ENCODE peak calls at places on chromosomes 13 and 19, in five cellular contexts. I is AG04450; T is effector memory CD4-positive, alpha-beta T cell; E is PC-3; L is HepG2. S is an unnamed sample.
A peak's percentile ranks its signal among the peaks of the same experiment; 100 is the strongest.

GRCh38 chr19:1445185-1445931 is 4.6 kb upstream of the APC2 start:
- DNase-seq in I (no peak), T (peak; percentile 60), E (peak; percentile 74), L (peak; percentile 37), S (peak; percentile 71)

GRCh38 chr19:45251452-45252354 is 632 bp downstream of the MARK4 start:
- DNase-seq in I (no peak), T (no peak), E (no peak), L (no peak), S (no peak)

GRCh38 chr19:50518091-50519005 is 4.6 kb upstream of the ASPDH start:
- DNase-seq in I (no peak), T (no peak), E (no peak), L (no peak), S (no peak)

GRCh38 chr19:30559446-30559845 is 187.3 kb downstream of the ZNF536 start:
- DNase-seq in I (no peak), T (no peak), E (no peak), L (no peak), S (no peak)

GRCh38 chr19:45161715-45162463 is 1.1 kb upstream of the NKPD1 start:
- DNase-seq in I (no peak), T (no peak), E (peak; percentile 25), L (no peak), S (no peak)

GRCh38 chr19:13260883-13261653 is 110.9 kb downstream of the IER2 start:
- DNase-seq in I (peak; percentile 54), T (no peak), E (peak; percentile 98), L (no peak), S (no peak)

GRCh38 chr13:47289578-47289977 is 392.7 kb upstream of the HTR2A start:
- DNase-seq in I (no peak), T (no peak), E (peak; percentile 92), L (peak; percentile 4), S (no peak)

GRCh38 chr19:16203256-16204004 is 5.7 kb downstream of the AP1M1 start:
- DNase-seq in I (no peak), T (no peak), E (no peak), L (no peak), S (no peak)

GRCh38 chr19:12064266-12065099 is at the start of gene ZNF844:
- DNase-seq in I (peak; percentile 57), T (peak; percentile 54), E (peak; percentile 89), L (peak; percentile 82), S (peak; percentile 97)

GRCh38 chr13:48066310-48066989 is 28.5 kb downstream of the MED4 start:
- DNase-seq in I (no peak), T (no peak), E (no peak), L (peak; percentile 47), S (no peak)

GRCh38 chr13:23411706-23412105 is 21.8 kb downstream of the SACS start:
- DNase-seq in I (no peak), T (no peak), E (no peak), L (no peak), S (no peak)

GRCh38 chr13:97191143-97191542 is 31.0 kb upstream of the MBNL2 start:
- DNase-seq in I (no peak), T (no peak), E (no peak), L (no peak), S (no peak)

GRCh38 chr13:107185889-107186288 is 618.0 kb upstream of the ARGLU1 start:
- DNase-seq in I (no peak), T (no peak), E (peak; percentile 43), L (no peak), S (no peak)

GRCh38 chr13:97889803-97890202 is 63.7 kb upstream of the IPO5 start:
- DNase-seq in I (no peak), T (no peak), E (no peak), L (no peak), S (no peak)

GRCh38 chr13:26813626-26814348 is 53.2 kb upstream of the GPR12 start:
- DNase-seq in I (no peak), T (no peak), E (no peak), L (no peak), S (no peak)

GRCh38 chr19:15467734-15468214 is 3.4 kb upstream of the RASAL3 start:
- DNase-seq in I (no peak), T (no peak), E (no peak), L (no peak), S (no peak)

GRCh38 chr13:34152996-34153395 is 335.0 kb downstream of the RFC3 start:
- DNase-seq in I (no peak), T (no peak), E (no peak), L (no peak), S (no peak)

GRCh38 chr13:34159946-34160345 is 342.0 kb downstream of the RFC3 start:
- DNase-seq in I (no peak), T (no peak), E (no peak), L (no peak), S (no peak)

GRCh38 chr13:34155931-34156607 is 338.1 kb downstream of the RFC3 start:
- DNase-seq in I (no peak), T (no peak), E (peak; percentile 88), L (no peak), S (no peak)

GRCh38 chr13:34153428-34154180 is 335.7 kb downstream of the RFC3 start:
- DNase-seq in I (no peak), T (no peak), E (no peak), L (no peak), S (no peak)

GRCh38 chr13:34156841-34157365 is 339.0 kb downstream of the RFC3 start:
- DNase-seq in I (peak; percentile 72), T (no peak), E (peak; percentile 96), L (peak; percentile 72), S (peak; percentile 32)
- H3K27ac ChIP-seq in I (peak overlapping the region; percentile 47), T (no peak overlapping the region), E (peak overlapping the region; percentile 99), L (no peak overlapping the region), S (no peak overlapping the region)

GRCh38 chr13:99723847-99724246 is 222.6 kb downstream of the TM9SF2 start:
- DNase-seq in I (no peak), T (no peak), E (no peak), L (no peak), S (no peak)
- H3K27ac ChIP-seq in I (no peak overlapping the region), T (no peak overlapping the region), E (no peak overlapping the region), L (no peak overlapping the region), S (no peak overlapping the region)

GRCh38 chr13:51674276-51674675 is 90.0 kb downstream of the WDFY2 start:
- DNase-seq in I (no peak), T (no peak), E (peak; percentile 88), L (no peak), S (no peak)
- H3K27ac ChIP-seq in I (no peak overlapping the region), T (no peak overlapping the region), E (peak overlapping the region; percentile 83), L (peak overlapping the region; percentile 3), S (no peak overlapping the region)

GRCh38 chr13:56187331-56187730 is 953.4 kb upstream of the PRR20A start:
- DNase-seq in I (no peak), T (no peak), E (no peak), L (no peak), S (no peak)
- H3K27ac ChIP-seq in I (no peak overlapping the region), T (no peak overlapping the region), E (no peak overlapping the region), L (no peak overlapping the region), S (no peak overlapping the region)

GRCh38 chr19:2854849-2855248 is 12.3 kb upstream of the ZNF556 start:
- DNase-seq in I (no peak), T (no peak), E (no peak), L (peak; percentile 46), S (no peak)

GRCh38 chr19:2853015-2853606 is 11.8 kb downstream of the ZNF555 start:
- DNase-seq in I (no peak), T (no peak), E (no peak), L (no peak), S (no peak)

GRCh38 chr19:2858864-2859263 is 8.3 kb upstream of the ZNF556 start:
- DNase-seq in I (no peak), T (no peak), E (no peak), L (no peak), S (no peak)

GRCh38 chr19:2852598-2852997 is 11.3 kb downstream of the ZNF555 start:
- DNase-seq in I (no peak), T (no peak), E (no peak), L (no peak), S (no peak)

DNA sequence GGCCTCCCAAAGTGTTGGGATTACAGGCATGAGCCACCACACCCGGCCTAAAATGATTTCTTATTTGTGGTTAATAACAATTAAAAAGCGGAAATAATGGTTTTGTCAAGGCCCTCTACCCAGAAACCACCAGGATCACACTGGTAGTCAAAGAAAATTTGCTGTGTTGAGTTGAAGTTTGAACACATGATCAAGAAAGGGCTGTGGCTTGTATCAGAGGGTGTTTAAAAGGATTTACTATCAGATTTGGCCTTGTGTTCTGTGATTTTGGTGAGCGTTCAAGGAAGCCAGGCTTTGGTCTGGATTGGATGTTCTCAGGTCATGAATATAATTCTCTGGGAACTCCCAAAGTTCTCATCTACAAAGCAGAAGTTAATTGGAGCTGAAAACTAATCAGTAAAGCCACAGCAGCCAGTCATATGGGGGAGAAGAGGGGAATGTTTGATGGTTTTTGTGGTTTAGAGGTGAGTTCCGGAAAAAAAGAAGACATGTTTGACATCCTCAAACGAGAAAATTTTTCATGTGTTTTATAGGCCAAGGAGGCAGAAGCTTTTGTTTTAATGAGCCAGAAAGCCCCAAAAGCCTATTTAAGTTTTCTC is 10.6 kb upstream of the ZNF556 start:
- DNase-seq in I (no peak), T (no peak), E (no peak), L (no peak), S (no peak)
- H3K27ac ChIP-seq in I (no peak overlapping the region), T (no peak overlapping the region), E (no peak overlapping the region), L (no peak overlapping the region), S (no peak overlapping the region)

GRCh38 chr13:24929196-24929595 is 165.2 kb downstream of the RNF17 start:
- DNase-seq in I (no peak), T (no peak), E (no peak), L (no peak), S (no peak)

GRCh38 chr13:24925318-24926231 is 161.6 kb downstream of the RNF17 start:
- DNase-seq in I (no peak), T (no peak), E (no peak), L (peak; percentile 43), S (no peak)

GRCh38 chr13:24923305-24923640 is 159.3 kb downstream of the RNF17 start:
- DNase-seq in I (peak; percentile 47), T (no peak), E (peak; percentile 15), L (no peak), S (no peak)

GRCh38 chr13:24931450-24932217 is 164.3 kb upstream of the PABPC3 start:
- DNase-seq in I (no peak), T (no peak), E (no peak), L (no peak), S (no peak)

GRCh38 chr13:24927810-24928404 is 163.9 kb downstream of the RNF17 start:
- DNase-seq in I (no peak), T (no peak), E (no peak), L (peak; percentile 24), S (no peak)
- H3K27ac ChIP-seq in I (no peak overlapping the region), T (no peak overlapping the region), E (no peak overlapping the region), L (no peak overlapping the region), S (no peak overlapping the region)

DNA sequence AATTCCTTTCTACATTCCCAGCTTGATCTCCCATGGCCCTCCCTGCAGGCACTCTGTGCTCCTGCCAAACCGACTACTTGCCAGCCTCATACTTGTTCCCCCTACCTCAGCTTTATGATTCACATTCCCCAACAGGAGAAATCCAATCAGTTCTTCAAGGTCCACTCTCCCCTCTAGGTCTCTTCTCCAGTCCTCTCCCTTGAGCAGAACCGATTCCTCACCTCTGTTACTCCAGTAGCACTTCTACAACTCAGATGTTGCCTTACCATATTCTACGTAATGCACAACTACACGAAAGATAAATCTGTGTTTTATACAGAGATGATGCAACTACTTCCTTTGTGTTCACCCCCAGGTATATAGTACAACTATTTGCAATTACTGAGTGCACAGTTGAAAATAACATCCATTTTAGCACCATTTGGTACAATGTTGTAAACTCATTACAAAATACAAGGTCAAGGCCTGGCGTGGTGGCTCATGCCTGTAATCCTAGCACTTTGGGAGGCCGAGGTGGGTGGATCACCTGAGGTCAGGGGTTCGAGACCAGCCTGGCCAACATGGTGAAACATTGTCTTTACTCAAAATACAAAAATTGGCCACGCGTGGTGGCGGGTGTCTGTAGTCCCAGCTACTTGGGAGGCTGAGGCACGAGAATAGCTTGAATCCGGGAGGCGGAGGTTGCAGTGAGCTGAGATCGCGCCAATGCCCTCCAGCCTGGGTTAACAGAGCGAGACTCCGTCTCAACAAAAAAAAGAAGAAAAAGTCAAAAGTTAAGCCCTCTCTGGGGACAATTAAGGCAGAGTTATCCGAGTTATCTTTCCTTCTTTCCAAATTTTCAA is 2.9 kb upstream of the WBP4 start:
- DNase-seq in I (no peak), T (no peak), E (no peak), L (no peak), S (no peak)
- H3K27ac ChIP-seq in I (no peak overlapping the region), T (no peak overlapping the region), E (no peak overlapping the region), L (peak overlapping the region; percentile 98), S (no peak overlapping the region)

S was measured in caudate nucleus.